ENCODE peak calls at places on chromosomes 3 and 15, in eight cellular contexts. One of them, this sample, is unnamed.

GRCh38 chr15:91521996-91522395 is 331.5 kb upstream of the SLCO3A1 start:
- DNase-seq in K562: no peak
- DNase-seq in uterus: no peak
- DNase-seq in A549: no peak
- DNase-seq in H1: no peak
- DNase-seq in IMR-90: peak
- DNase-seq in suprapubic skin: no peak
- DNase-seq in stomach: no peak
- DNase-seq in this sample: no peak

GRCh38 chr3:12840591-12841084 is 727 bp downstream of the RPL32 start:
- DNase-seq in K562: no peak
- DNase-seq in uterus: no peak
- DNase-seq in A549: no peak
- DNase-seq in H1: no peak
- DNase-seq in IMR-90: no peak
- DNase-seq in suprapubic skin: no peak
- DNase-seq in stomach: no peak
- DNase-seq in this sample: no peak

GRCh38 chr15:33581032-33581431 is 270.3 kb downstream of the RYR3 start:
- DNase-seq in K562: no peak
- DNase-seq in uterus: no peak
- DNase-seq in A549: peak
- DNase-seq in H1: no peak
- DNase-seq in IMR-90: peak
- DNase-seq in suprapubic skin: no peak
- DNase-seq in stomach: no peak
- DNase-seq in this sample: no peak

GRCh38 chr3:106215047-106215446 is 346.2 kb upstream of the CBLB start:
- DNase-seq in K562: peak
- DNase-seq in uterus: no peak
- DNase-seq in A549: no peak
- DNase-seq in H1: no peak
- DNase-seq in IMR-90: peak
- DNase-seq in suprapubic skin: no peak
- DNase-seq in stomach: no peak
- DNase-seq in this sample: no peak

GRCh38 chr3:38003371-38003816 is 12.8 kb downstream of the VILL start:
- DNase-seq in K562: peak
- DNase-seq in uterus: peak
- DNase-seq in A549: peak
- DNase-seq in H1: peak
- DNase-seq in IMR-90: peak
- DNase-seq in suprapubic skin: no peak
- DNase-seq in stomach: peak
- DNase-seq in this sample: peak

GRCh38 chr15:75153084-75153483 is 48.6 kb upstream of the C15orf39 start:
- DNase-seq in K562: peak
- DNase-seq in uterus: no peak
- DNase-seq in A549: peak
- DNase-seq in H1: no peak
- DNase-seq in IMR-90: peak
- DNase-seq in suprapubic skin: no peak
- DNase-seq in stomach: no peak
- DNase-seq in this sample: peak

GRCh38 chr15:65827065-65827464 is 35.0 kb upstream of the DENND4A start:
- DNase-seq in K562: no peak
- DNase-seq in uterus: no peak
- DNase-seq in A549: no peak
- DNase-seq in H1: no peak
- DNase-seq in IMR-90: no peak
- DNase-seq in suprapubic skin: no peak
- DNase-seq in stomach: no peak
- DNase-seq in this sample: no peak

GRCh38 chr3:183579967-183580720 is 24.6 kb upstream of the KLHL6 start:
- DNase-seq in K562: peak
- DNase-seq in uterus: peak
- DNase-seq in A549: no peak
- DNase-seq in H1: no peak
- DNase-seq in IMR-90: no peak
- DNase-seq in suprapubic skin: no peak
- DNase-seq in stomach: no peak
- DNase-seq in this sample: no peak

GRCh38 chr15:91710072-91710471 is 143.4 kb upstream of the SLCO3A1 start:
- DNase-seq in K562: no peak
- DNase-seq in uterus: no peak
- DNase-seq in A549: no peak
- DNase-seq in H1: no peak
- DNase-seq in IMR-90: no peak
- DNase-seq in suprapubic skin: no peak
- DNase-seq in stomach: no peak
- DNase-seq in this sample: no peak

GRCh38 chr3:14716593-14716992 is 41.7 kb downstream of the C3orf20 start:
- DNase-seq in K562: no peak
- DNase-seq in uterus: no peak
- DNase-seq in A549: no peak
- DNase-seq in H1: no peak
- DNase-seq in IMR-90: no peak
- DNase-seq in suprapubic skin: no peak
- DNase-seq in stomach: no peak
- DNase-seq in this sample: no peak

GRCh38 chr3:16399473-16399872 is 114.0 kb downstream of the RFTN1 start:
- DNase-seq in K562: peak
- DNase-seq in uterus: peak
- DNase-seq in A549: peak
- DNase-seq in H1: no peak
- DNase-seq in IMR-90: peak
- DNase-seq in suprapubic skin: no peak
- DNase-seq in stomach: no peak
- DNase-seq in this sample: peak

GRCh38 chr15:33067456-33067855 is 127.1 kb downstream of the FMN1 start:
- DNase-seq in K562: no peak
- DNase-seq in uterus: no peak
- DNase-seq in A549: no peak
- DNase-seq in H1: no peak
- DNase-seq in IMR-90: peak
- DNase-seq in suprapubic skin: no peak
- DNase-seq in stomach: no peak
- DNase-seq in this sample: no peak

GRCh38 chr3:188978772-188979171 is 193.0 kb upstream of the TPRG1 start:
- DNase-seq in K562: no peak
- DNase-seq in uterus: peak
- DNase-seq in A549: peak
- DNase-seq in H1: no peak
- DNase-seq in IMR-90: peak
- DNase-seq in suprapubic skin: no peak
- DNase-seq in stomach: no peak
- DNase-seq in this sample: no peak

GRCh38 chr15:101424984-101425383 is 64.5 kb downstream of the PCSK6 start:
- DNase-seq in K562: no peak
- DNase-seq in uterus: no peak
- DNase-seq in A549: no peak
- DNase-seq in H1: peak
- DNase-seq in IMR-90: no peak
- DNase-seq in suprapubic skin: no peak
- DNase-seq in stomach: peak
- DNase-seq in this sample: no peak

GRCh38 chr3:110752307-110752706 is 319.3 kb upstream of the NECTIN3 start:
- DNase-seq in K562: no peak
- DNase-seq in uterus: no peak
- DNase-seq in A549: no peak
- DNase-seq in H1: no peak
- DNase-seq in IMR-90: peak
- DNase-seq in suprapubic skin: no peak
- DNase-seq in stomach: no peak
- DNase-seq in this sample: no peak

GRCh38 chr3:103813955-103814354 is 1379.1 kb downstream of the ZPLD1 start:
- DNase-seq in K562: no peak
- DNase-seq in uterus: no peak
- DNase-seq in A549: no peak
- DNase-seq in H1: no peak
- DNase-seq in IMR-90: no peak
- DNase-seq in suprapubic skin: no peak
- DNase-seq in stomach: no peak
- DNase-seq in this sample: no peak

GRCh38 chr3:187079090-187080022 is 59.9 kb downstream of the RPL39L start:
- DNase-seq in K562: no peak
- DNase-seq in uterus: no peak
- DNase-seq in A549: no peak
- DNase-seq in H1: peak
- DNase-seq in IMR-90: no peak
- DNase-seq in suprapubic skin: no peak
- DNase-seq in stomach: no peak
- DNase-seq in this sample: no peak

GRCh38 chr3:187077085-187077484 is 62.2 kb downstream of the RPL39L start:
- DNase-seq in K562: no peak
- DNase-seq in uterus: no peak
- DNase-seq in A549: no peak
- DNase-seq in H1: no peak
- DNase-seq in IMR-90: no peak
- DNase-seq in suprapubic skin: no peak
- DNase-seq in stomach: no peak
- DNase-seq in this sample: no peak

GRCh38 chr3:187076297-187076696 is 63.0 kb downstream of the RPL39L start:
- DNase-seq in K562: no peak
- DNase-seq in uterus: no peak
- DNase-seq in A549: no peak
- DNase-seq in H1: no peak
- DNase-seq in IMR-90: no peak
- DNase-seq in suprapubic skin: no peak
- DNase-seq in stomach: no peak
- DNase-seq in this sample: no peak

GRCh38 chr3:187080799-187081450 is 58.4 kb downstream of the RPL39L start:
- DNase-seq in K562: no peak
- DNase-seq in uterus: no peak
- DNase-seq in A549: no peak
- DNase-seq in H1: peak
- DNase-seq in IMR-90: no peak
- DNase-seq in suprapubic skin: no peak
- DNase-seq in stomach: no peak
- DNase-seq in this sample: no peak

DNA sequence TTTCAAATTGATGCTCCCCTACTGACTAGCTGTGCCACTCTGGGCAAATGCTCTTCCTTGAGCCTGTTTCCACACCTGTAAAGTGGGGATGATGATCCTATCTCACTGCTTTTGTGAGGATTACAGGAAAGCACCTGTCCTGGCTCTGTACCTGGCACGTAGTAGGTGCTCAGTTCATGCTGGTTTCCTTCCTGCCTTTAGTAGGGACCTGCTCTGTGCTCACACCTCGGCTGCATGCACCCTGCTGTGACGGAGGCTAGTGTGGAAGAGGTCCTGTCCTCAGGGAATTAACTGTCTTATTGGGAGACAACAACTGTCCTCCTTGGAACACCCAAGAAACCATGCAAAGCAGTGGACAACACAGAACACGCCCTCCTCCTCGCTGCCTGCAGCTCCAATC is 61.8 kb downstream of the RPL39L start:
- DNase-seq in K562: no peak
- DNase-seq in uterus: no peak
- DNase-seq in A549: no peak
- DNase-seq in H1: peak
- DNase-seq in IMR-90: no peak
- DNase-seq in suprapubic skin: no peak
- DNase-seq in stomach: no peak
- DNase-seq in this sample: no peak
- TF ChIP-seq POLR2A in K562: no peak
- TF ChIP-seq POLR2A in uterus: no peak
- TF ChIP-seq POLR2A in A549: no peak
- TF ChIP-seq POLR2A in H1: no peak
- TF ChIP-seq POLR2A in IMR-90: no peak
- TF ChIP-seq POLR2A in suprapubic skin: no peak
- TF ChIP-seq POLR2A in stomach: no peak
- TF ChIP-seq POLR2A in this sample: no peak

GRCh38 chr15:69591905-69592508 is 139.4 kb downstream of the RPLP1 start:
- DNase-seq in K562: no peak
- DNase-seq in uterus: no peak
- DNase-seq in A549: peak
- DNase-seq in H1: no peak
- DNase-seq in IMR-90: no peak
- DNase-seq in suprapubic skin: no peak
- DNase-seq in stomach: no peak
- DNase-seq in this sample: no peak
- TF ChIP-seq POLR2A in K562: no peak
- TF ChIP-seq POLR2A in uterus: no peak
- TF ChIP-seq POLR2A in A549: no peak
- TF ChIP-seq POLR2A in H1: no peak
- TF ChIP-seq POLR2A in IMR-90: no peak
- TF ChIP-seq POLR2A in suprapubic skin: no peak
- TF ChIP-seq POLR2A in stomach: no peak
- TF ChIP-seq POLR2A in this sample: no peak

GRCh38 chr15:35697549-35698299 is 151.8 kb upstream of the DPH6 start:
- DNase-seq in K562: no peak
- DNase-seq in uterus: peak
- DNase-seq in A549: peak
- DNase-seq in H1: no peak
- DNase-seq in IMR-90: peak
- DNase-seq in suprapubic skin: no peak
- DNase-seq in stomach: no peak
- DNase-seq in this sample: no peak
- TF ChIP-seq POLR2A in K562: no peak
- TF ChIP-seq POLR2A in uterus: no peak
- TF ChIP-seq POLR2A in A549: no peak
- TF ChIP-seq POLR2A in H1: no peak
- TF ChIP-seq POLR2A in IMR-90: no peak
- TF ChIP-seq POLR2A in suprapubic skin: no peak
- TF ChIP-seq POLR2A in stomach: no peak
- TF ChIP-seq POLR2A in this sample: no peak

DNA sequence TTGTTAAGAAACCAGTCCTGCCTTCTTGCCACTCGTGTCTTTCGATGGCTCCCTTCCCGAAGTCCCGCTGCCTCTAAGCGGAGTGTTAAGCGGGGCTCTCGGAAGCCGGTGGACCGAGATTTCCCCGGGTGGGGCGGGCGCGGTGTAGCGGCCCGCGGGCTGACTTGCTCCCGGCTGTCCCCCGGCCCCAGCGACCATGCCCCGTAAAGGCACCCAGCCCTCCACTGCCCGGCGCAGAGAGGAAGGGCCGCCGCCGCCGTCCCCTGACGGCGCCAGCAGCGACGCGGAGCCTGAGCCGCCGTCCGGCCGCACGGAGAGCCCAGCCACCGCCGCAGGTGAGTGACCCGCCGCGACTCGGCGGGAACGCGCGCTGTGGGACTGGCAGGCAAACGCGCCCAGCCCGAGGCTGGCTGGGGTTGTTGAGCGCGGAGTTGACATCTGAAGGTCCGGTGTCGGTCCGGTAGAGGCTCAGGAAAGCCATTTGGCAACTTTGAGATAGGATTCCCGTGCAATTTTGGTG is 1.2 kb downstream of the SMC4 start:
- DNase-seq in K562: peak
- DNase-seq in uterus: no peak
- DNase-seq in A549: no peak
- DNase-seq in H1: peak
- DNase-seq in IMR-90: no peak
- DNase-seq in suprapubic skin: peak
- DNase-seq in stomach: peak
- DNase-seq in this sample: peak
- TF ChIP-seq POLR2A in K562: no peak
- TF ChIP-seq POLR2A in uterus: no peak
- TF ChIP-seq POLR2A in A549: no peak
- TF ChIP-seq POLR2A in H1: no peak
- TF ChIP-seq POLR2A in IMR-90: no peak
- TF ChIP-seq POLR2A in suprapubic skin: no peak
- TF ChIP-seq POLR2A in stomach: no peak
- TF ChIP-seq POLR2A in this sample: no peak

This sample was measured in erythroblast.